ENCODE peak calls at places on chromosomes 4 and X, in four cellular contexts. One of them, this sample, is unnamed.

GRCh38 chrX:152642931-152643525 is 5.3 kb downstream of the GABRQ start:
- DNase-seq in HCT116: no peak
- DNase-seq in K562: no peak
- DNase-seq in HepG2: no peak
- DNase-seq in this sample: no peak

GRCh38 chr4:23135792-23136645 is 443.3 kb downstream of the GBA3 start:
- DNase-seq in K562: peak; percentile 56
- DNase-seq in HepG2: peak; percentile 35
- DNase-seq in HCT116: peak; percentile 12
- DNase-seq in this sample: peak; percentile 2

GRCh38 chr4:4607336-4608213 is 65.7 kb upstream of the STX18 start:
- DNase-seq in HepG2: no peak
- DNase-seq in K562: no peak
- DNase-seq in HCT116: no peak
- DNase-seq in this sample: no peak

GRCh38 chr4:110266136-110266535 is 67.7 kb upstream of the ELOVL6 start:
- DNase-seq in HCT116: no peak
- DNase-seq in HepG2: no peak
- DNase-seq in K562: no peak
- DNase-seq in this sample: no peak

GRCh38 chr4:69800599-69800998 is 40.2 kb upstream of the SULT1B1 start:
- DNase-seq in HepG2: no peak
- DNase-seq in HCT116: no peak
- DNase-seq in K562: no peak
- DNase-seq in this sample: no peak

GRCh38 chr4:158805628-158806471 is 37.0 kb downstream of the FNIP2 start:
- DNase-seq in HCT116: no peak
- DNase-seq in HepG2: no peak
- DNase-seq in K562: no peak
- DNase-seq in this sample: peak; percentile 9

GRCh38 chr4:165343353-165344191 is 16.1 kb downstream of the MSMO1 start:
- DNase-seq in HCT116: no peak
- DNase-seq in HepG2: peak; percentile 24
- DNase-seq in K562: no peak
- DNase-seq in this sample: peak; percentile 56

GRCh38 chr4:134216436-134216835 is 14.8 kb upstream of the PABPC4L start:
- DNase-seq in HCT116: no peak
- DNase-seq in HepG2: no peak
- DNase-seq in K562: no peak
- DNase-seq in this sample: no peak

GRCh38 chrX:155262970-155263754 is 1.1 kb downstream of the RAB39B start:
- DNase-seq in HepG2: no peak
- DNase-seq in HCT116: no peak
- DNase-seq in K562: no peak
- DNase-seq in this sample: no peak

GRCh38 chrX:51487960-51488267 is 8.5 kb downstream of the NUDT11 start:
- DNase-seq in HepG2: no peak
- DNase-seq in HCT116: no peak
- DNase-seq in K562: no peak
- DNase-seq in this sample: no peak

DNA sequence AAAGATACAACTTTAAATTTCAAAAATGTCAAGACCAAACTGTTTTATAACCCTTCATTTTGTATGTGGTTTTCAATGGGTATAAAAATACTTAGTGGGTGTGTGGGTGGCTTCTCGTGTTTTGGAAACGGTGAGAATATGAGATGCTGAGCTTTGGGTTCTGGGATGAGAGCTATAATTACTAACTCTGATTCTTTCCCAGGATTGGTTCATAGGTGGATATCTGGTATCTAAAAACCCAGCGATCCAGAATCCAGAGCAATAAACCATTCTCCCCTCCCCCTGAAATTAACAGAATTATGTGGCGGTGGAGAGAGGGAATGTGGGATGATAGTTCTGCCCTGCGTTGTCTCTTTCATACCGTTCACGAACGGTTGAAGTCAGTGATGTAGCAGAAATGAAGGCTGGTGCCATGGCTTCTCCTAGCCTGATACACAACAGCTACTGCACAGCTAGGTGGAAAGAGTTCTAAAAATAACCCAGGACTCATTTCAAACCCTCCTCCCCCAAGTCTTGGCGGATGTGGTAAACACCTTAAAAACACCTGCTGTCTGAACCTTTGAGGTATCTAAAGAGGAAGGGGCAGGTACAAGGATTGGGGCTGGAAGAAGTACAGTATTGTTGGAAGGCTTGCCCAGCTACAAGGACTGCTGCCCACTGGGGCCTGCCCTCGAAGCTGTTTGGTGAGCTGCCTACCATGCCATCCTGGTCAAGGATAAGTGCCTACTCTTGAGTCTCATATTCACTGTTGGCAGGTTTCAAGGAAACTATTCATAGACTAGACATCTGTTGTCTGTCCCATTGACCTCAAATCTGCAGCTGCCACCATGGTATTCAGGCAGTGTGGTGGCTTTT is 44.5 kb downstream of the SEPTIN11 start:
- DNase-seq in HCT116: no peak
- DNase-seq in HepG2: no peak
- DNase-seq in K562: no peak
- DNase-seq in this sample: no peak
- TF ChIP-seq JUND in HCT116: no peak
- TF ChIP-seq JUND in HepG2: no peak
- TF ChIP-seq JUND in K562: no peak
- TF ChIP-seq JUND in this sample: no peak

GRCh38 chr4:56511098-56511497 is 5.5 kb downstream of the ARL9 start:
- DNase-seq in HCT116: no peak
- DNase-seq in HepG2: no peak
- DNase-seq in K562: no peak
- DNase-seq in this sample: no peak

GRCh38 chr4:56512166-56512565 is 6.6 kb downstream of the ARL9 start:
- DNase-seq in HepG2: no peak
- DNase-seq in HCT116: no peak
- DNase-seq in K562: no peak
- DNase-seq in this sample: no peak

GRCh38 chr4:56505269-56506109 is at the start of gene ARL9:
- DNase-seq in K562: no peak
- DNase-seq in HCT116: no peak
- DNase-seq in HepG2: no peak
- DNase-seq in this sample: peak; percentile 1

DNA sequence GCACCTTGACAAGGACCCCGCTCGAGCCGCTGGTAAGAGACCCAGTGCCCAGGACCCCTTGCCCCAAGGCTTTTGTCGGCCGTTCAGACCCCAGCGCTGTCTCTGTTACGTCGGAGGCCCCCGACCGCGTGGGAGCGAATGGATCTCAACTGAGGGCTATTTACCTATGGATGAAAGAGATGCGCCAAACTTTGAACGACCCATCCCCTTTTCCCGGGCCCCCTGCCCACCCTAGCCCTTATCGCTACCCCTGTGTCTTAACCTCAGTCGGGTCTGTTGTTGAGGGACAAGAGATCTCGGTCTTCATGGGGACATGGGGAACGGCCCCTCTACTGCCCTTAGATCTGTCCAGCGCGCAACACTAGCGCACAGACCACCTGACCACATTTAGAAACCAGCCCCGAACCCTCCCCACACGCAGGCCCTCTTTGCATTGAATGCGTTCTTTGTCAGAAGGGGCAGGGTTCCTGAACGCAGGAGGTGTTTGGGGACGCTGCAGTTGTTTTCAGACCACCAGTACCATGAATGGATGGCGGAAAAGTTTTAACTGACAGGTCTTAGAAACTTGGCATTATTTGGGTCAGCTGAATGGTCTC is 617 bp downstream of the ARL9 start:
- DNase-seq in HCT116: no peak
- DNase-seq in HepG2: no peak
- DNase-seq in K562: no peak
- DNase-seq in this sample: no peak
- TF ChIP-seq JUND in HCT116: no peak
- TF ChIP-seq JUND in HepG2: no peak
- TF ChIP-seq JUND in K562: no peak
- TF ChIP-seq JUND in this sample: no peak

GRCh38 chrX:135185795-135186443 is 14.7 kb upstream of the CT55 start:
- DNase-seq in K562: peak; percentile 38
- DNase-seq in HCT116: peak; percentile 42
- DNase-seq in HepG2: peak; percentile 36
- DNase-seq in this sample: peak; percentile 18
- TF ChIP-seq JUND in K562: no peak
- TF ChIP-seq JUND in HCT116: no peak
- TF ChIP-seq JUND in HepG2: no peak
- TF ChIP-seq JUND in this sample: no peak

GRCh38 chr4:55510685-55511084 is 36.0 kb downstream of the CLOCK start:
- DNase-seq in K562: no peak
- DNase-seq in HepG2: no peak
- DNase-seq in HCT116: no peak
- DNase-seq in this sample: no peak
- TF ChIP-seq JUND in K562: no peak
- TF ChIP-seq JUND in HepG2: no peak
- TF ChIP-seq JUND in HCT116: no peak
- TF ChIP-seq JUND in this sample: no peak

DNA sequence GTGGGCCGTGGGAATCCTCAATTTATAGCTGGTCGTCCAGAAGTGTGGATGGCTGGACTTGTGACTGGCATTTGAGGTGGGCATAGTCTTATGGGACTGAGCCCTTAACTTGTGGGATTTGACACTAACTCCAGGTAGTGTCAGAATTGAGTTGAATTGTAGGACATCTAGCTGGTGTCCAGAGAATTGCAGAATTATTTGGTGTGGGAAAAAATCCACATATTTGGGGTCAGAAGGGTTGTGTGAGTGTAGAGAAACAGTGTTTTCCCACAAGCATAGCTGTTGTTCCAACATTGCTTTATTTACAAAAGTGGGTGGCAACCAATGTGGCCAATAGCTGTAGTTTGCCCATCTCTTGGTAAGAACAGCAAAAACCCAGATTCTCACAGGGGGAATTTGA is 91.3 kb downstream of the MOSPD2 start:
- DNase-seq in HepG2: no peak
- DNase-seq in K562: no peak
- DNase-seq in HCT116: peak; percentile 3
- DNase-seq in this sample: no peak
- TF ChIP-seq JUND in HepG2: no peak
- TF ChIP-seq JUND in K562: no peak
- TF ChIP-seq JUND in HCT116: no peak
- TF ChIP-seq JUND in this sample: no peak

GRCh38 chr4:153733751-153734448 is 25.9 kb downstream of the RNF175 start:
- DNase-seq in HCT116: no peak
- DNase-seq in K562: no peak
- DNase-seq in HepG2: no peak
- DNase-seq in this sample: no peak
- TF ChIP-seq JUND in HCT116: no peak
- TF ChIP-seq JUND in K562: no peak
- TF ChIP-seq JUND in HepG2: no peak
- TF ChIP-seq JUND in this sample: no peak

DNA sequence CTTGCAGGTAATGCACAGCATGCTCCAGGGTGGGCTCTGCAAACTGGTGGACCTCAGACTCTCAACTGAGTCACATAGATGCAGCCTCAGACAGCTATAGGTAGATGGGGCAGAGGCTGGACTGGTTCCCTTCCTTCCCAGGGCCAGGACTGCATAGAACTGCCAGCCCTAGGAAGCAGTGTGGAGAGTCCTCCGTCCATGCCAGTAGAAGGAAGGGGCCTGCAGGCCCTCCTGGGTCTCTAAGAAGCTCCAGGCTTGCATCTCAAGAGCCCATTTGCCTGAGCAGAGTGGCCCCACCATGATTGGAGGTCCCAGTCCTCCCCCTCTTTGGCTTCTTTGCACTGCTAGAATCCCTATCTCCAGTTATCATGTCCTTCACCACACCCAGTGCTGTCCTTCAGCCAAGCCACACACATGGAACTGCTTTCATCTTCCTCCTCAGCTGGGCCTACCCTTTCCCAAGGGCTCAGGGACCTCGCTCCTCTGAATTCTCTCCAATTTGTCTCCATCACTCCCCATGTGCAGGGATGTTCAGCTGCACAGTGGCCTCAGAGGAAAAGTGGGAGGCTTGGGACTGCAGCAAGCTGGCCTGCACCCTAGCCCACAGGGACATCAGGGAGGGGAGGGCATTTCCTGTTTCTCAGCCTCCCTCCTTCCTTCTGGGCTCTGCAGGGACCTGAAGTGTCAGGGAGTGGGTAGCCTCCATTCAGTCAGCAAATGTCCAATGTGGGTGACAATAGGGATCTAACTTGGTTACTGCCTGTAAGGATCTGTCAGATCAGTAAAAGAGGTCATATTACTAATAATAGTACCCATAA is 146.0 kb downstream of the PJA1 start:
- DNase-seq in HCT116: no peak
- DNase-seq in HepG2: no peak
- DNase-seq in K562: no peak
- DNase-seq in this sample: no peak
- TF ChIP-seq JUND in HCT116: no peak
- TF ChIP-seq JUND in HepG2: no peak
- TF ChIP-seq JUND in K562: no peak
- TF ChIP-seq JUND in this sample: no peak

DNA sequence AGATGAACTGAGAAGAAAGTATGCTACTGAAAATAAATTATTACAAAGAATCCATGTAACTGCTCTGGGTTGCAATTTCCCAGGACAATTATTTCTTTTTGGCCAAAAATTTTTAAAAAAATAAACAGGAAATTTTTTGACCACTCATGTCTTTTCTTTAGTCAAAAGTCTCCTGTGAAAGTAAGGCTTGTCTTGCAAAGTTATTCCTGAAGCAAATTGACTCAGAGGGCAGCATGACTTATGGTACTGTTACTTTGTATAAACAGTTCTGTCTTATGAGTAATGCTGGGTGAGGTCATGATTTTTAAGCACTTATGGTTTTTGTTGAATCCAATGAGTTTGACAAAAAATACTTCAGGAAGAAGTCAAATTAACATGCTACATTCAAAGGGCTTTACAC is 292.8 kb upstream of the ARSJ start:
- DNase-seq in HCT116: peak; percentile 40
- DNase-seq in HepG2: no peak
- DNase-seq in K562: peak; percentile 1
- DNase-seq in this sample: peak; percentile 9
- TF ChIP-seq JUND in HCT116: no peak
- TF ChIP-seq JUND in HepG2: no peak
- TF ChIP-seq JUND in K562: no peak
- TF ChIP-seq JUND in this sample: no peak